ENCODE peak calls at places on chromosomes 6 and 20, in nine cellular contexts. M is CD8-positive, alpha-beta T cell; D is H9; Q is breast epithelium; B is pancreas; S is cardiac muscle cell; K is MM.1S; J is neural progenitor cell; O is tibial nerve. L is an unnamed sample. For H3K9me3 and H3K4me1, the result is how much of the 10 kb centered on the place peaks cover.

GRCh38 chr6:146542881-146543210 is 787 bp upstream of the RAB32 start:
- DNase-seq in M (no peak), D (no peak), Q (no peak), B (no peak), S (no peak), K (no peak), J (no peak), O (no peak), L (no peak)

GRCh38 chr6:170221052-170221752 is 69.7 kb downstream of the DLL1 start:
- DNase-seq in M (no peak), D (no peak), Q (no peak), B (peak), S (no peak), K (no peak), J (no peak), O (no peak), L (no peak)

GRCh38 chr6:110813813-110814487 is 1.3 kb downstream of the CDK19 start:
- DNase-seq in M (no peak), D (no peak), Q (no peak), B (no peak), S (no peak), K (no peak), J (peak), O (peak), L (no peak)

GRCh38 chr6:166561766-166562165 is 24.7 kb downstream of the RAMACL start:
- DNase-seq in M (no peak), D (no peak), Q (no peak), B (no peak), S (no peak), K (no peak), J (no peak), O (no peak), L (no peak)

GRCh38 chr6:37871616-37872384 is 52.3 kb downstream of the ZFAND3 start:
- DNase-seq in M (no peak), D (no peak), Q (no peak), B (no peak), S (no peak), K (no peak), J (no peak), O (no peak), L (no peak)

GRCh38 chr6:111724039-111724438 is 118.4 kb upstream of the TRAF3IP2 start:
- DNase-seq in M (no peak), D (no peak), Q (no peak), B (no peak), S (no peak), K (no peak), J (no peak), O (no peak), L (no peak)

GRCh38 chr20:50085481-50086365 is 27.2 kb downstream of the UBE2V1 start:
- DNase-seq in M (peak), D (peak), Q (no peak), B (no peak), S (peak), K (peak), J (peak), O (peak), L (peak)

GRCh38 chr6:50655848-50656453 is 57.4 kb upstream of the TFAP2D start:
- DNase-seq in M (no peak), D (no peak), Q (no peak), B (no peak), S (no peak), K (peak), J (peak), O (no peak), L (peak)

GRCh38 chr6:81906709-81907204 is 154.3 kb upstream of the TENT5A start:
- DNase-seq in M (no peak), D (no peak), Q (no peak), B (no peak), S (no peak), K (peak), J (no peak), O (no peak), L (no peak)

GRCh38 chr6:41271901-41272395 is 14.5 kb downstream of the TREM1 start:
- DNase-seq in M (no peak), D (no peak), Q (no peak), B (peak), S (no peak), K (no peak), J (no peak), O (peak), L (no peak)

GRCh38 chr6:72787521-72788031 is 165.7 kb downstream of the KCNQ5 start:
- DNase-seq in M (no peak), D (peak), Q (no peak), B (no peak), S (peak), K (no peak), J (peak), O (no peak), L (peak)

GRCh38 chr20:37303637-37304036 is 14.2 kb downstream of the MANBAL start:
- DNase-seq in M (no peak), D (no peak), Q (no peak), B (peak), S (no peak), K (no peak), J (no peak), O (no peak), L (no peak)

GRCh38 chr6:55239099-55239498 is 64.8 kb downstream of the HCRTR2 start:
- DNase-seq in M (no peak), D (no peak), Q (no peak), B (peak), S (peak), K (no peak), J (no peak), O (no peak), L (no peak)

GRCh38 chr6:54801669-54802068 is 44.9 kb upstream of the FAM83B start:
- DNase-seq in M (no peak), D (no peak), Q (no peak), B (no peak), S (peak), K (no peak), J (no peak), O (no peak), L (no peak)

GRCh38 chr6:17684134-17684533 is 22.6 kb downstream of the NUP153 start:
- DNase-seq in M (no peak), D (no peak), Q (no peak), B (no peak), S (no peak), K (no peak), J (no peak), O (no peak), L (no peak)

GRCh38 chr6:149118737-149119653 is 198.5 kb upstream of the TAB2 start:
- DNase-seq in M (no peak), D (no peak), Q (no peak), B (no peak), S (no peak), K (no peak), J (no peak), O (no peak), L (no peak)

GRCh38 chr6:169653691-169654090 is 48.1 kb downstream of the WDR27 start:
- DNase-seq in M (no peak), D (no peak), Q (no peak), B (no peak), S (no peak), K (no peak), J (no peak), O (no peak), L (no peak)

GRCh38 chr20:49560186-49560585 is 7.8 kb downstream of the PTGIS start:
- DNase-seq in M (no peak), D (no peak), Q (no peak), B (no peak), S (no peak), K (no peak), J (no peak), O (no peak), L (no peak)

GRCh38 chr6:37052027-37052628 is 46.7 kb downstream of the FGD2 start:
- DNase-seq in M (no peak), D (peak), Q (no peak), B (no peak), S (no peak), K (no peak), J (peak), O (no peak), L (no peak)

GRCh38 chr6:123616942-123617341 is 19.8 kb downstream of the TRDN start:
- DNase-seq in M (no peak), D (no peak), Q (no peak), B (no peak), S (no peak), K (no peak), J (no peak), O (no peak), L (no peak)

GRCh38 chr6:139778113-139778512 is 403.7 kb upstream of the CITED2 start:
- DNase-seq in M (no peak), D (no peak), Q (no peak), B (no peak), S (no peak), K (no peak), J (peak), O (no peak), L (no peak)

GRCh38 chr6:161922631-161923119 is 648.8 kb upstream of the AGPAT4 start:
- DNase-seq in M (no peak), D (peak), Q (no peak), B (peak), S (peak), K (peak), J (peak), O (peak), L (peak)

GRCh38 chr6:1315201-1315559 is 3.3 kb downstream of the FOXQ1 start:
- DNase-seq in M (no peak), D (no peak), Q (no peak), B (no peak), S (no peak), K (no peak), J (no peak), O (no peak), L (no peak)

GRCh38 chr6:17473554-17473953 is 80.2 kb downstream of the CAP2 start:
- DNase-seq in M (no peak), D (no peak), Q (no peak), B (no peak), S (no peak), K (no peak), J (no peak), O (no peak), L (no peak)

GRCh38 chr6:30730611-30731435 is 10.7 kb downstream of the TUBB start:
- DNase-seq in M (peak), D (peak), Q (peak), B (peak), S (peak), K (peak), J (peak), O (peak), L (peak)

GRCh38 chr6:34858681-34859080 is 29.2 kb downstream of the TAF11 start:
- DNase-seq in M (no peak), D (no peak), Q (no peak), B (no peak), S (no peak), K (no peak), J (no peak), O (no peak), L (no peak)

GRCh38 chr6:168458101-168458500 is 17.1 kb downstream of the SMOC2 start:
- DNase-seq in M (no peak), D (no peak), Q (no peak), B (no peak), S (no peak), K (no peak), J (no peak), O (no peak), L (no peak)

GRCh38 chr6:31575335-31575901 is at the start of gene TNF:
- DNase-seq in M (peak), D (no peak), Q (no peak), B (peak), S (no peak), K (no peak), J (no peak), O (peak), L (no peak)

GRCh38 chr6:142960098-142960497 is 15.1 kb upstream of the HIVEP2 start:
- DNase-seq in M (no peak), D (no peak), Q (no peak), B (no peak), S (peak), K (no peak), J (no peak), O (no peak), L (no peak)

GRCh38 chr6:101806241-101806640 is 412.7 kb downstream of the GRIK2 start:
- DNase-seq in M (no peak), D (no peak), Q (no peak), B (no peak), S (peak), K (no peak), J (no peak), O (no peak), L (no peak)

GRCh38 chr6:107957165-107957908 is 671 bp downstream of the SEC63 start:
- DNase-seq in M (peak), D (peak), Q (no peak), B (peak), S (peak), K (peak), J (peak), O (peak), L (peak)

GRCh38 chr6:57004292-57004691 is 42.2 kb upstream of the KIAA1586 start:
- DNase-seq in M (no peak), D (no peak), Q (no peak), B (no peak), S (no peak), K (no peak), J (no peak), O (no peak), L (no peak)

GRCh38 chr6:166127624-166128472 is 39.8 kb downstream of the TBXT start:
- DNase-seq in M (no peak), D (peak), Q (no peak), B (no peak), S (no peak), K (no peak), J (no peak), O (no peak), L (no peak)

GRCh38 chr20:39289316-39289715 is 327.2 kb downstream of the DHX35 start:
- DNase-seq in M (no peak), D (peak), Q (no peak), B (no peak), S (no peak), K (peak), J (peak), O (no peak), L (no peak)

GRCh38 chr20:33673411-33674293 is 576 bp downstream of the NECAB3 start:
- DNase-seq in M (no peak), D (no peak), Q (no peak), B (no peak), S (no peak), K (peak), J (no peak), O (no peak), L (no peak)

GRCh38 chr6:105936972-105937371 is 149.2 kb upstream of the PRDM1 start:
- DNase-seq in M (no peak), D (no peak), Q (no peak), B (no peak), S (no peak), K (no peak), J (no peak), O (no peak), L (no peak)

GRCh38 chr6:114564302-114564933 is 221.6 kb upstream of the HS3ST5 start:
- DNase-seq in M (no peak), D (no peak), Q (no peak), B (no peak), S (no peak), K (no peak), J (no peak), O (no peak), L (peak)

GRCh38 chr20:2907519-2907918 is 34.2 kb downstream of the PTPRA start:
- DNase-seq in M (no peak), D (no peak), Q (no peak), B (no peak), S (no peak), K (no peak), J (no peak), O (no peak), L (no peak)

GRCh38 chr6:163745566-163746400 is 331.3 kb downstream of the QKI start:
- DNase-seq in M (no peak), D (no peak), Q (no peak), B (no peak), S (peak), K (no peak), J (peak), O (peak), L (no peak)

DNA sequence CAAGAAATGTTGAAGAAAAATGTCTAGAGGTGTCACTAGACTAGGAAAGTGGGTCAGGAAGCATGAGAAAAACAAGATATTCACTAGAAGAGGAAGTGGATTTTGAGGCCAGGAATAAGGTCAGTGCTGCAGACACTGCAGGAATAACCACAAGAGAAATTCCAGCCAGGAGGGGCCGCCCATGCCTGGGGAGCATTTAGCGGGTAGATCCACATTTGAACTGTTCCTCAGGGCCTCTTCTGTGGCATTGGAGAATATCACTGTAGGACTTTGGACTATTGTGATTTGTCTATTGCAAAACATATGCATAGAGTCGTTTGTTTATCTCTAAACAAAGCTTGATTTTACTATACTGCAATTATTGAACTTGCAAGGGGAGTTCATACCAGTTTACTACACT is 49.6 kb upstream of the CCDC28A start:
- DNase-seq in M (no peak), D (no peak), Q (no peak), B (peak), S (peak), K (no peak), J (no peak), O (peak), L (no peak)
- TF ChIP-seq CTCF in M (no peak), D (no peak), Q (no peak), B (no peak), S (peak), K (no peak), J (no peak), O (no peak), L (no peak)

DNA sequence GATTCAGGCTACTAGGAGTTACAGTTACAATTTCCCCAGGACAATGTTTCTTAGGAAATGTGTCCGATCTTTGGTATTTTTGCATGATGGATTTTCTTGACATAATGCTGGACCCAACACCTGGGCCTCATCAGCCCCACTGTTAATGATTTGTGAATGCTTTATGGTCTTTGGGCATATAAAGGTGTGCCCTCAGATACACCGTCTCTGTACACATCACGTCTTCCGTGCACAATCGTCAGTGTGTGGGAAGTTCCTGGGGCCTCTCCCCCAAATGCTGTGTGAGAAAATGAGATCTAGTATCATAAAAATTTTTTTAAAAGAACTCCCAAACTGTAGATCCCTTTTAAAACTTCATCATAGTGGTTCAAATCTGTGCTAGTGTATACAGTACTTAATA is 373.2 kb upstream of the ID4 start:
- DNase-seq in M (no peak), D (no peak), Q (no peak), B (no peak), S (no peak), K (no peak), J (no peak), O (no peak), L (no peak)
- H3K9me3 ChIP-seq in M (under half), D (under half), Q (under half), B (under half), S (under half), K (under half), J (under half), O (under half), L (under half)

DNA sequence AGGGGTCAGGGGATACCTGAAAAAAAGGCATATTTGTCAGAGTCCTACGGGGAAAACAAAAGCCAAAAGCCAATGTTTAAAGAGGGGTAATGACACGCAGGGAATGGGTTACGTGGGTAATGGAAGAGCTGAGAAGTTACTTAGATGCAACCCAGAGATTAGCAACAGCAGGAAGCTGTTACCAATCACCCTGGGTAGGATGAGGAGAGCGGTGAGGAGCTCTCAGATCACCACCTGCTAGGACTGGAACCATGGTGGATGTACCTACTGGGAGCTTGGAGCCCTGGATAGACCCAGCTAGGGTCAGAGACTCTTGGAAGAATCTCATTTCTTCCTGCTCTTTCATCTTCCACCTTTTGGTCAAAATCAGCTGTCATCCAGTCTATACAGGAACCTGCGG is 51.2 kb upstream of the RNF24 start:
- DNase-seq in M (no peak), D (no peak), Q (no peak), B (no peak), S (no peak), K (no peak), J (no peak), O (no peak), L (no peak)
- H3K4me1 ChIP-seq in M (under half), D (under half), Q (under half), B (under half), S (under half), K (under half), J (under half), O (under half), L (under half)

DNA sequence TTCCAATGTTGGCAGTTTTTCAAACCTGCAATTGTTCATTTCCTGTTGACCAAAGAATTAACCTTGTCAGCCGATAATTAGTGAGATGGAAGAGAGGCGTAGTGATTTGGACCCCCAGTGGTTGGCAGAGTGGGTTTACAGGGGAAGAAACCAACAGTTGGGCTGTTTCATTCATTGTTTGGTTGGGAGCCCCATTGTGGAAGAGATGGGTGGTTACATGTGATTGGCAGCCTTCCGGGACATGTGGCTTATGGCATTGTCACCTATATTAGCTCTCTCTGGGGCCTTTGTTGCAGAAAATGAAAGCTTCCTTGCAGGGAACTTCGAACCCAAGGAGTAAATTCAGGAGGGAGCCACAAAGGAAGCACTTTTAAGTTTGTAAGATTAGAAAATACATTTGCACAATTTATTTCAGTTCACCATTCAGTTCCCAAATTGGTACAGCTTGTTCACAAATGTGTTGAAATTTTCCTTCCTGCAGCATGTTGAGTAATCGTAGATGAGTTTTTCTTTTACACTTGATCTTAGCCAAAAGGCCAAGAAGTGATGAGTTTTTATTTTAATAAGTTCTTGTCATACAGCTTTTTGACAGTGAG is 50.3 kb upstream of the CDKAL1 start:
- DNase-seq in M (no peak), D (no peak), Q (no peak), B (no peak), S (peak), K (no peak), J (peak), O (peak), L (no peak)
- TF ChIP-seq CTCF in M (no peak), D (peak), Q (no peak), B (no peak), S (peak), K (no peak), J (peak), O (no peak), L (no peak)

GRCh38 chr6:157711060-157711459 is 112.0 kb upstream of the SNX9 start:
- DNase-seq in M (no peak), D (no peak), Q (no peak), B (no peak), S (no peak), K (no peak), J (no peak), O (no peak), L (no peak)
- H3K9me3 ChIP-seq in M (under half), D (under half), Q (under half), B (under half), S (under half), K (under half), J (under half), O (under half), L (under half)

DNA sequence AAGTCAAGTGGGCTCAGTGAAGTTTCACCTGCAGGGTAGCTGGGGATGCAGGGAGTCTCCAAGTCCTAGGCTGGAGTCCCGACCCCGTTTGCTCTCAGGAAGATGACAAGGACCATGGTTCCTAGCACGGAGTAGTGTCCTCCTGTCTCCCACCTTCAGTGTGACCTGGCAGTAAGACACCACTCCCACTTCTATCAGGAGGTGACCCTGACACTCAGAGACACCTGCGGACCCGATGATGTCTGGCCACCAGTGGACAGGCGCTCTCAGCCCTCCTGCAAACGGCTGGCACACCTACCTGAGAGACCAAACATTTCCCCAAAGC is 1.1 kb downstream of the SOD2 start:
- DNase-seq in M (no peak), D (no peak), Q (no peak), B (no peak), S (no peak), K (no peak), J (no peak), O (no peak), L (peak)
- H3K4me1 ChIP-seq in M (under half), D (under half), Q (under half), B (under half), S (under half), K (under half), J (under half), O (under half), L (under half)